ENCODE peak calls at places on chromosome 9, in seven cellular contexts. One of them, this sample, is unnamed.

GRCh38 chr9:121954477-121955175 is 138.5 kb downstream of the TTLL11 start:
- DNase-seq in activated naive CD4-positive, alpha-beta T cell treated with anti-CD3 and anti-CD28 coated beads, Interleukin-2, amount 50 U/mL, for 16 hours: no peak
- DNase-seq in CD8-positive, alpha-beta memory T cell: no peak
- DNase-seq in activated CD8-positive, alpha-beta T cell treated with anti-CD3 and anti-CD28 coated beads for 36 hours: no peak
- DNase-seq in astrocyte of the spinal cord: peak
- DNase-seq in stimulated activated CD8-positive, alpha-beta memory T cell treated with anti-CD3 and anti-CD28 coated beads, Interleukin-2, amount 100 ng/mL, for 48 hours: no peak
- DNase-seq in RCC 7860: no peak
- DNase-seq in this sample: no peak

GRCh38 chr9:126875780-126876510 is 15.5 kb downstream of the ZBTB34 start:
- DNase-seq in activated naive CD4-positive, alpha-beta T cell treated with anti-CD3 and anti-CD28 coated beads, Interleukin-2, amount 50 U/mL, for 16 hours: no peak
- DNase-seq in RCC 7860: no peak
- DNase-seq in CD8-positive, alpha-beta memory T cell: no peak
- DNase-seq in stimulated activated CD8-positive, alpha-beta memory T cell treated with anti-CD3 and anti-CD28 coated beads, Interleukin-2, amount 100 ng/mL, for 48 hours: no peak
- DNase-seq in activated CD8-positive, alpha-beta T cell treated with anti-CD3 and anti-CD28 coated beads for 36 hours: no peak
- DNase-seq in astrocyte of the spinal cord: no peak
- DNase-seq in this sample: no peak

GRCh38 chr9:79581794-79582193 is 10.0 kb downstream of the TLE4 start:
- DNase-seq in RCC 7860: peak
- DNase-seq in activated CD8-positive, alpha-beta T cell treated with anti-CD3 and anti-CD28 coated beads for 36 hours: peak
- DNase-seq in activated naive CD4-positive, alpha-beta T cell treated with anti-CD3 and anti-CD28 coated beads, Interleukin-2, amount 50 U/mL, for 16 hours: no peak
- DNase-seq in CD8-positive, alpha-beta memory T cell: peak
- DNase-seq in astrocyte of the spinal cord: peak
- DNase-seq in stimulated activated CD8-positive, alpha-beta memory T cell treated with anti-CD3 and anti-CD28 coated beads, Interleukin-2, amount 100 ng/mL, for 48 hours: no peak
- DNase-seq in this sample: no peak

GRCh38 chr9:38620483-38621433 is at the start of gene ANKRD18A:
- DNase-seq in astrocyte of the spinal cord: peak
- DNase-seq in activated naive CD4-positive, alpha-beta T cell treated with anti-CD3 and anti-CD28 coated beads, Interleukin-2, amount 50 U/mL, for 16 hours: peak
- DNase-seq in CD8-positive, alpha-beta memory T cell: peak
- DNase-seq in stimulated activated CD8-positive, alpha-beta memory T cell treated with anti-CD3 and anti-CD28 coated beads, Interleukin-2, amount 100 ng/mL, for 48 hours: peak
- DNase-seq in RCC 7860: peak
- DNase-seq in activated CD8-positive, alpha-beta T cell treated with anti-CD3 and anti-CD28 coated beads for 36 hours: peak
- DNase-seq in this sample: peak

GRCh38 chr9:34464571-34464970 is 6.0 kb downstream of the DNAI1 start:
- DNase-seq in activated CD8-positive, alpha-beta T cell treated with anti-CD3 and anti-CD28 coated beads for 36 hours: no peak
- DNase-seq in stimulated activated CD8-positive, alpha-beta memory T cell treated with anti-CD3 and anti-CD28 coated beads, Interleukin-2, amount 100 ng/mL, for 48 hours: no peak
- DNase-seq in activated naive CD4-positive, alpha-beta T cell treated with anti-CD3 and anti-CD28 coated beads, Interleukin-2, amount 50 U/mL, for 16 hours: no peak
- DNase-seq in CD8-positive, alpha-beta memory T cell: no peak
- DNase-seq in RCC 7860: no peak
- DNase-seq in astrocyte of the spinal cord: no peak
- DNase-seq in this sample: no peak

GRCh38 chr9:126861707-126862460 is 1.4 kb downstream of the ZBTB34 start:
- DNase-seq in RCC 7860: no peak
- DNase-seq in astrocyte of the spinal cord: no peak
- DNase-seq in stimulated activated CD8-positive, alpha-beta memory T cell treated with anti-CD3 and anti-CD28 coated beads, Interleukin-2, amount 100 ng/mL, for 48 hours: no peak
- DNase-seq in CD8-positive, alpha-beta memory T cell: peak
- DNase-seq in activated CD8-positive, alpha-beta T cell treated with anti-CD3 and anti-CD28 coated beads for 36 hours: peak
- DNase-seq in activated naive CD4-positive, alpha-beta T cell treated with anti-CD3 and anti-CD28 coated beads, Interleukin-2, amount 50 U/mL, for 16 hours: no peak
- DNase-seq in this sample: no peak

GRCh38 chr9:129664664-129665007 is 811 bp upstream of the PRRX2 start:
- DNase-seq in CD8-positive, alpha-beta memory T cell: no peak
- DNase-seq in stimulated activated CD8-positive, alpha-beta memory T cell treated with anti-CD3 and anti-CD28 coated beads, Interleukin-2, amount 100 ng/mL, for 48 hours: no peak
- DNase-seq in astrocyte of the spinal cord: no peak
- DNase-seq in activated naive CD4-positive, alpha-beta T cell treated with anti-CD3 and anti-CD28 coated beads, Interleukin-2, amount 50 U/mL, for 16 hours: no peak
- DNase-seq in RCC 7860: no peak
- DNase-seq in activated CD8-positive, alpha-beta T cell treated with anti-CD3 and anti-CD28 coated beads for 36 hours: no peak
- DNase-seq in this sample: no peak

GRCh38 chr9:95435074-95435728 is 81.6 kb downstream of the PTCH1 start:
- DNase-seq in RCC 7860: no peak
- DNase-seq in CD8-positive, alpha-beta memory T cell: no peak
- DNase-seq in astrocyte of the spinal cord: no peak
- DNase-seq in activated naive CD4-positive, alpha-beta T cell treated with anti-CD3 and anti-CD28 coated beads, Interleukin-2, amount 50 U/mL, for 16 hours: no peak
- DNase-seq in stimulated activated CD8-positive, alpha-beta memory T cell treated with anti-CD3 and anti-CD28 coated beads, Interleukin-2, amount 100 ng/mL, for 48 hours: no peak
- DNase-seq in activated CD8-positive, alpha-beta T cell treated with anti-CD3 and anti-CD28 coated beads for 36 hours: no peak
- DNase-seq in this sample: no peak

GRCh38 chr9:88179080-88179521 is 40.8 kb upstream of the SPATA31C2 start:
- DNase-seq in stimulated activated CD8-positive, alpha-beta memory T cell treated with anti-CD3 and anti-CD28 coated beads, Interleukin-2, amount 100 ng/mL, for 48 hours: peak
- DNase-seq in RCC 7860: no peak
- DNase-seq in activated CD8-positive, alpha-beta T cell treated with anti-CD3 and anti-CD28 coated beads for 36 hours: peak
- DNase-seq in astrocyte of the spinal cord: no peak
- DNase-seq in CD8-positive, alpha-beta memory T cell: no peak
- DNase-seq in activated naive CD4-positive, alpha-beta T cell treated with anti-CD3 and anti-CD28 coated beads, Interleukin-2, amount 50 U/mL, for 16 hours: no peak
- DNase-seq in this sample: no peak

GRCh38 chr9:14770592-14770991 is 48.1 kb upstream of the CER1 start:
- DNase-seq in stimulated activated CD8-positive, alpha-beta memory T cell treated with anti-CD3 and anti-CD28 coated beads, Interleukin-2, amount 100 ng/mL, for 48 hours: no peak
- DNase-seq in RCC 7860: no peak
- DNase-seq in CD8-positive, alpha-beta memory T cell: no peak
- DNase-seq in astrocyte of the spinal cord: no peak
- DNase-seq in activated naive CD4-positive, alpha-beta T cell treated with anti-CD3 and anti-CD28 coated beads, Interleukin-2, amount 50 U/mL, for 16 hours: no peak
- DNase-seq in activated CD8-positive, alpha-beta T cell treated with anti-CD3 and anti-CD28 coated beads for 36 hours: no peak
- DNase-seq in this sample: no peak

GRCh38 chr9:108850293-108850897 is 5.4 kb downstream of the ACTL7B start:
- DNase-seq in activated naive CD4-positive, alpha-beta T cell treated with anti-CD3 and anti-CD28 coated beads, Interleukin-2, amount 50 U/mL, for 16 hours: no peak
- DNase-seq in CD8-positive, alpha-beta memory T cell: no peak
- DNase-seq in stimulated activated CD8-positive, alpha-beta memory T cell treated with anti-CD3 and anti-CD28 coated beads, Interleukin-2, amount 100 ng/mL, for 48 hours: no peak
- DNase-seq in astrocyte of the spinal cord: peak
- DNase-seq in activated CD8-positive, alpha-beta T cell treated with anti-CD3 and anti-CD28 coated beads for 36 hours: no peak
- DNase-seq in RCC 7860: peak
- DNase-seq in this sample: peak

GRCh38 chr9:81782313-81782712 is 93.0 kb upstream of the TLE1 start:
- DNase-seq in astrocyte of the spinal cord: no peak
- DNase-seq in RCC 7860: no peak
- DNase-seq in activated CD8-positive, alpha-beta T cell treated with anti-CD3 and anti-CD28 coated beads for 36 hours: no peak
- DNase-seq in stimulated activated CD8-positive, alpha-beta memory T cell treated with anti-CD3 and anti-CD28 coated beads, Interleukin-2, amount 100 ng/mL, for 48 hours: no peak
- DNase-seq in CD8-positive, alpha-beta memory T cell: no peak
- DNase-seq in activated naive CD4-positive, alpha-beta T cell treated with anti-CD3 and anti-CD28 coated beads, Interleukin-2, amount 50 U/mL, for 16 hours: no peak
- DNase-seq in this sample: no peak

GRCh38 chr9:35490910-35491465 is 1.1 kb downstream of the RUSC2 start:
- DNase-seq in stimulated activated CD8-positive, alpha-beta memory T cell treated with anti-CD3 and anti-CD28 coated beads, Interleukin-2, amount 100 ng/mL, for 48 hours: no peak
- DNase-seq in activated CD8-positive, alpha-beta T cell treated with anti-CD3 and anti-CD28 coated beads for 36 hours: no peak
- DNase-seq in astrocyte of the spinal cord: peak
- DNase-seq in CD8-positive, alpha-beta memory T cell: no peak
- DNase-seq in RCC 7860: peak
- DNase-seq in activated naive CD4-positive, alpha-beta T cell treated with anti-CD3 and anti-CD28 coated beads, Interleukin-2, amount 50 U/mL, for 16 hours: no peak
- DNase-seq in this sample: no peak

GRCh38 chr9:76451234-76451633 is 7.7 kb upstream of the GCNT1 start:
- DNase-seq in astrocyte of the spinal cord: peak
- DNase-seq in CD8-positive, alpha-beta memory T cell: no peak
- DNase-seq in activated naive CD4-positive, alpha-beta T cell treated with anti-CD3 and anti-CD28 coated beads, Interleukin-2, amount 50 U/mL, for 16 hours: no peak
- DNase-seq in activated CD8-positive, alpha-beta T cell treated with anti-CD3 and anti-CD28 coated beads for 36 hours: no peak
- DNase-seq in RCC 7860: peak
- DNase-seq in stimulated activated CD8-positive, alpha-beta memory T cell treated with anti-CD3 and anti-CD28 coated beads, Interleukin-2, amount 100 ng/mL, for 48 hours: no peak
- DNase-seq in this sample: no peak

GRCh38 chr9:108620767-108621166 is 235.0 kb downstream of the ACTL7B start:
- DNase-seq in stimulated activated CD8-positive, alpha-beta memory T cell treated with anti-CD3 and anti-CD28 coated beads, Interleukin-2, amount 100 ng/mL, for 48 hours: no peak
- DNase-seq in astrocyte of the spinal cord: peak
- DNase-seq in RCC 7860: no peak
- DNase-seq in activated naive CD4-positive, alpha-beta T cell treated with anti-CD3 and anti-CD28 coated beads, Interleukin-2, amount 50 U/mL, for 16 hours: no peak
- DNase-seq in activated CD8-positive, alpha-beta T cell treated with anti-CD3 and anti-CD28 coated beads for 36 hours: no peak
- DNase-seq in CD8-positive, alpha-beta memory T cell: no peak
- DNase-seq in this sample: no peak

GRCh38 chr9:17491780-17492179 is 87.1 kb upstream of the SH3GL2 start:
- DNase-seq in activated naive CD4-positive, alpha-beta T cell treated with anti-CD3 and anti-CD28 coated beads, Interleukin-2, amount 50 U/mL, for 16 hours: no peak
- DNase-seq in activated CD8-positive, alpha-beta T cell treated with anti-CD3 and anti-CD28 coated beads for 36 hours: no peak
- DNase-seq in astrocyte of the spinal cord: no peak
- DNase-seq in RCC 7860: no peak
- DNase-seq in stimulated activated CD8-positive, alpha-beta memory T cell treated with anti-CD3 and anti-CD28 coated beads, Interleukin-2, amount 100 ng/mL, for 48 hours: no peak
- DNase-seq in CD8-positive, alpha-beta memory T cell: no peak
- DNase-seq in this sample: no peak

GRCh38 chr9:36504154-36504550 is 68.5 kb upstream of the MELK start:
- DNase-seq in activated CD8-positive, alpha-beta T cell treated with anti-CD3 and anti-CD28 coated beads for 36 hours: peak
- DNase-seq in CD8-positive, alpha-beta memory T cell: peak
- DNase-seq in astrocyte of the spinal cord: no peak
- DNase-seq in stimulated activated CD8-positive, alpha-beta memory T cell treated with anti-CD3 and anti-CD28 coated beads, Interleukin-2, amount 100 ng/mL, for 48 hours: no peak
- DNase-seq in activated naive CD4-positive, alpha-beta T cell treated with anti-CD3 and anti-CD28 coated beads, Interleukin-2, amount 50 U/mL, for 16 hours: peak
- DNase-seq in RCC 7860: no peak
- DNase-seq in this sample: no peak

GRCh38 chr9:132791699-132792240 is 86.3 kb downstream of the AK8 start:
- DNase-seq in CD8-positive, alpha-beta memory T cell: no peak
- DNase-seq in activated naive CD4-positive, alpha-beta T cell treated with anti-CD3 and anti-CD28 coated beads, Interleukin-2, amount 50 U/mL, for 16 hours: no peak
- DNase-seq in stimulated activated CD8-positive, alpha-beta memory T cell treated with anti-CD3 and anti-CD28 coated beads, Interleukin-2, amount 100 ng/mL, for 48 hours: no peak
- DNase-seq in activated CD8-positive, alpha-beta T cell treated with anti-CD3 and anti-CD28 coated beads for 36 hours: no peak
- DNase-seq in RCC 7860: no peak
- DNase-seq in astrocyte of the spinal cord: no peak
- DNase-seq in this sample: no peak

GRCh38 chr9:136392538-136393449 is 7.2 kb downstream of the SNAPC4 start:
- DNase-seq in activated CD8-positive, alpha-beta T cell treated with anti-CD3 and anti-CD28 coated beads for 36 hours: no peak
- DNase-seq in RCC 7860: no peak
- DNase-seq in astrocyte of the spinal cord: no peak
- DNase-seq in CD8-positive, alpha-beta memory T cell: no peak
- DNase-seq in activated naive CD4-positive, alpha-beta T cell treated with anti-CD3 and anti-CD28 coated beads, Interleukin-2, amount 50 U/mL, for 16 hours: no peak
- DNase-seq in stimulated activated CD8-positive, alpha-beta memory T cell treated with anti-CD3 and anti-CD28 coated beads, Interleukin-2, amount 100 ng/mL, for 48 hours: no peak
- DNase-seq in this sample: no peak

GRCh38 chr9:107683566-107683965 is 194.0 kb upstream of the KLF4 start:
- DNase-seq in CD8-positive, alpha-beta memory T cell: no peak
- DNase-seq in activated naive CD4-positive, alpha-beta T cell treated with anti-CD3 and anti-CD28 coated beads, Interleukin-2, amount 50 U/mL, for 16 hours: no peak
- DNase-seq in stimulated activated CD8-positive, alpha-beta memory T cell treated with anti-CD3 and anti-CD28 coated beads, Interleukin-2, amount 100 ng/mL, for 48 hours: no peak
- DNase-seq in activated CD8-positive, alpha-beta T cell treated with anti-CD3 and anti-CD28 coated beads for 36 hours: no peak
- DNase-seq in astrocyte of the spinal cord: no peak
- DNase-seq in RCC 7860: no peak
- DNase-seq in this sample: no peak

GRCh38 chr9:119736478-119737454 is 367.5 kb upstream of the BRINP1 start:
- DNase-seq in astrocyte of the spinal cord: no peak
- DNase-seq in activated CD8-positive, alpha-beta T cell treated with anti-CD3 and anti-CD28 coated beads for 36 hours: no peak
- DNase-seq in activated naive CD4-positive, alpha-beta T cell treated with anti-CD3 and anti-CD28 coated beads, Interleukin-2, amount 50 U/mL, for 16 hours: no peak
- DNase-seq in stimulated activated CD8-positive, alpha-beta memory T cell treated with anti-CD3 and anti-CD28 coated beads, Interleukin-2, amount 100 ng/mL, for 48 hours: no peak
- DNase-seq in CD8-positive, alpha-beta memory T cell: no peak
- DNase-seq in RCC 7860: no peak
- DNase-seq in this sample: no peak

GRCh38 chr9:137302176-137303030 is at the start of gene NRARP:
- DNase-seq in CD8-positive, alpha-beta memory T cell: peak
- DNase-seq in activated CD8-positive, alpha-beta T cell treated with anti-CD3 and anti-CD28 coated beads for 36 hours: peak
- DNase-seq in RCC 7860: peak
- DNase-seq in activated naive CD4-positive, alpha-beta T cell treated with anti-CD3 and anti-CD28 coated beads, Interleukin-2, amount 50 U/mL, for 16 hours: peak
- DNase-seq in astrocyte of the spinal cord: peak
- DNase-seq in stimulated activated CD8-positive, alpha-beta memory T cell treated with anti-CD3 and anti-CD28 coated beads, Interleukin-2, amount 100 ng/mL, for 48 hours: peak
- DNase-seq in this sample: peak

GRCh38 chr9:93226819-93227218 is 42.9 kb downstream of the WNK2 start:
- DNase-seq in activated CD8-positive, alpha-beta T cell treated with anti-CD3 and anti-CD28 coated beads for 36 hours: no peak
- DNase-seq in stimulated activated CD8-positive, alpha-beta memory T cell treated with anti-CD3 and anti-CD28 coated beads, Interleukin-2, amount 100 ng/mL, for 48 hours: no peak
- DNase-seq in activated naive CD4-positive, alpha-beta T cell treated with anti-CD3 and anti-CD28 coated beads, Interleukin-2, amount 50 U/mL, for 16 hours: no peak
- DNase-seq in CD8-positive, alpha-beta memory T cell: no peak
- DNase-seq in RCC 7860: no peak
- DNase-seq in astrocyte of the spinal cord: no peak
- DNase-seq in this sample: no peak

GRCh38 chr9:34876096-34876495 is 82.0 kb upstream of the PHF24 start:
- DNase-seq in stimulated activated CD8-positive, alpha-beta memory T cell treated with anti-CD3 and anti-CD28 coated beads, Interleukin-2, amount 100 ng/mL, for 48 hours: no peak
- DNase-seq in astrocyte of the spinal cord: no peak
- DNase-seq in activated CD8-positive, alpha-beta T cell treated with anti-CD3 and anti-CD28 coated beads for 36 hours: no peak
- DNase-seq in CD8-positive, alpha-beta memory T cell: no peak
- DNase-seq in activated naive CD4-positive, alpha-beta T cell treated with anti-CD3 and anti-CD28 coated beads, Interleukin-2, amount 50 U/mL, for 16 hours: no peak
- DNase-seq in RCC 7860: no peak
- DNase-seq in this sample: no peak

GRCh38 chr9:95880011-95880690 is 4.7 kb downstream of the ERCC6L2 start:
- DNase-seq in RCC 7860: no peak
- DNase-seq in astrocyte of the spinal cord: peak
- DNase-seq in CD8-positive, alpha-beta memory T cell: peak
- DNase-seq in activated CD8-positive, alpha-beta T cell treated with anti-CD3 and anti-CD28 coated beads for 36 hours: no peak
- DNase-seq in stimulated activated CD8-positive, alpha-beta memory T cell treated with anti-CD3 and anti-CD28 coated beads, Interleukin-2, amount 100 ng/mL, for 48 hours: no peak
- DNase-seq in activated naive CD4-positive, alpha-beta T cell treated with anti-CD3 and anti-CD28 coated beads, Interleukin-2, amount 50 U/mL, for 16 hours: no peak
- DNase-seq in this sample: no peak

GRCh38 chr9:82271099-82271498 is 282.5 kb downstream of the SPATA31D1 start:
- DNase-seq in astrocyte of the spinal cord: peak
- DNase-seq in activated CD8-positive, alpha-beta T cell treated with anti-CD3 and anti-CD28 coated beads for 36 hours: no peak
- DNase-seq in CD8-positive, alpha-beta memory T cell: no peak
- DNase-seq in stimulated activated CD8-positive, alpha-beta memory T cell treated with anti-CD3 and anti-CD28 coated beads, Interleukin-2, amount 100 ng/mL, for 48 hours: no peak
- DNase-seq in activated naive CD4-positive, alpha-beta T cell treated with anti-CD3 and anti-CD28 coated beads, Interleukin-2, amount 50 U/mL, for 16 hours: no peak
- DNase-seq in RCC 7860: no peak
- DNase-seq in this sample: no peak

GRCh38 chr9:84669008-84669292 is 579 bp upstream of the NTRK2 start:
- DNase-seq in astrocyte of the spinal cord: peak
- DNase-seq in activated naive CD4-positive, alpha-beta T cell treated with anti-CD3 and anti-CD28 coated beads, Interleukin-2, amount 50 U/mL, for 16 hours: no peak
- DNase-seq in RCC 7860: no peak
- DNase-seq in activated CD8-positive, alpha-beta T cell treated with anti-CD3 and anti-CD28 coated beads for 36 hours: no peak
- DNase-seq in CD8-positive, alpha-beta memory T cell: no peak
- DNase-seq in stimulated activated CD8-positive, alpha-beta memory T cell treated with anti-CD3 and anti-CD28 coated beads, Interleukin-2, amount 100 ng/mL, for 48 hours: no peak
- DNase-seq in this sample: no peak

GRCh38 chr9:1170918-1171317 is 120.8 kb downstream of the DMRT2 start:
- DNase-seq in activated CD8-positive, alpha-beta T cell treated with anti-CD3 and anti-CD28 coated beads for 36 hours: no peak
- DNase-seq in stimulated activated CD8-positive, alpha-beta memory T cell treated with anti-CD3 and anti-CD28 coated beads, Interleukin-2, amount 100 ng/mL, for 48 hours: no peak
- DNase-seq in astrocyte of the spinal cord: no peak
- DNase-seq in RCC 7860: no peak
- DNase-seq in activated naive CD4-positive, alpha-beta T cell treated with anti-CD3 and anti-CD28 coated beads, Interleukin-2, amount 50 U/mL, for 16 hours: no peak
- DNase-seq in CD8-positive, alpha-beta memory T cell: no peak
- DNase-seq in this sample: no peak

GRCh38 chr9:117448066-117448465 is 33.2 kb upstream of the ASTN2 start:
- DNase-seq in CD8-positive, alpha-beta memory T cell: no peak
- DNase-seq in RCC 7860: no peak
- DNase-seq in activated naive CD4-positive, alpha-beta T cell treated with anti-CD3 and anti-CD28 coated beads, Interleukin-2, amount 50 U/mL, for 16 hours: no peak
- DNase-seq in stimulated activated CD8-positive, alpha-beta memory T cell treated with anti-CD3 and anti-CD28 coated beads, Interleukin-2, amount 100 ng/mL, for 48 hours: no peak
- DNase-seq in astrocyte of the spinal cord: no peak
- DNase-seq in activated CD8-positive, alpha-beta T cell treated with anti-CD3 and anti-CD28 coated beads for 36 hours: no peak
- DNase-seq in this sample: peak

GRCh38 chr9:94005272-94005901 is 50.2 kb upstream of the BARX1 start:
- DNase-seq in astrocyte of the spinal cord: no peak
- DNase-seq in CD8-positive, alpha-beta memory T cell: no peak
- DNase-seq in activated CD8-positive, alpha-beta T cell treated with anti-CD3 and anti-CD28 coated beads for 36 hours: no peak
- DNase-seq in activated naive CD4-positive, alpha-beta T cell treated with anti-CD3 and anti-CD28 coated beads, Interleukin-2, amount 50 U/mL, for 16 hours: no peak
- DNase-seq in RCC 7860: no peak
- DNase-seq in stimulated activated CD8-positive, alpha-beta memory T cell treated with anti-CD3 and anti-CD28 coated beads, Interleukin-2, amount 100 ng/mL, for 48 hours: no peak
- DNase-seq in this sample: no peak

GRCh38 chr9:136614967-136615623 is 47.6 kb upstream of the EGFL7 start:
- DNase-seq in CD8-positive, alpha-beta memory T cell: no peak
- DNase-seq in stimulated activated CD8-positive, alpha-beta memory T cell treated with anti-CD3 and anti-CD28 coated beads, Interleukin-2, amount 100 ng/mL, for 48 hours: no peak
- DNase-seq in activated CD8-positive, alpha-beta T cell treated with anti-CD3 and anti-CD28 coated beads for 36 hours: no peak
- DNase-seq in activated naive CD4-positive, alpha-beta T cell treated with anti-CD3 and anti-CD28 coated beads, Interleukin-2, amount 50 U/mL, for 16 hours: no peak
- DNase-seq in RCC 7860: no peak
- DNase-seq in astrocyte of the spinal cord: peak
- DNase-seq in this sample: no peak

This sample was measured in NCI-H1694 treated with DMSO at 0.1 percent for 48 hours.